ENCODE peak calls at places on chromosomes 12 and 14, in ten cellular contexts. D is lung; G is left cardiac atrium; N is lower leg skin; Y is anterior cingulate cortex; W is osteocyte; O is stimulated activated CD8-positive, alpha-beta memory T cell treated with anti-CD3 and anti-CD28 coated beads, Interleukin-4, amount 100 ng/mL, for 1 hour; V is GM03348; I is stimulated activated CD4-positive, alpha-beta T cell treated with anti-CD3 and anti-CD28 coated beads, Interleukin-12 subunit alpha, Interleukin-12 subunit beta, amount 100 ng/mL, for 48 hours; U is A172. F is an unnamed sample.

GRCh38 chr12:49368240-49368600 is 958 bp downstream of the SPATS2 start:
- DNase-seq in W (no peak), N (no peak), U (no peak), O (no peak), Y (no peak), G (no peak), V (no peak), I (no peak), D (no peak), F (no peak)

GRCh38 chr12:132375747-132376463 is 46.5 kb upstream of the GALNT9 start:
- DNase-seq in U (no peak), Y (no peak), N (no peak), O (no peak), G (no peak), D (no peak), W (no peak), V (no peak), I (no peak), F (no peak)

GRCh38 chr12:109840349-109841073 is 7.3 kb upstream of the TRPV4 start:
- DNase-seq in V (no peak), N (no peak), Y (no peak), I (no peak), W (no peak), U (peak), G (no peak), D (no peak), O (no peak), F (no peak)

GRCh38 chr12:106097011-106097410 is 41.7 kb downstream of the NUAK1 start:
- DNase-seq in Y (no peak), G (no peak), O (no peak), I (no peak), V (no peak), D (no peak), U (no peak), W (no peak), N (no peak), F (no peak)

GRCh38 chr12:51751657-51752056 is 96.9 kb downstream of the FIGNL2 start:
- DNase-seq in Y (peak), V (no peak), N (peak), O (no peak), I (no peak), U (no peak), G (peak), W (no peak), D (no peak), F (no peak)

GRCh38 chr14:56422703-56423213 is 156.8 kb upstream of the TMEM260 start:
- DNase-seq in V (peak), W (no peak), N (peak), D (peak), Y (peak), U (peak), O (no peak), G (peak), I (no peak), F (no peak)

GRCh38 chr14:100065942-100066574 is 836 bp downstream of the EVL start:
- DNase-seq in G (no peak), O (no peak), W (peak), U (no peak), N (no peak), Y (no peak), D (no peak), V (no peak), I (no peak), F (peak)

GRCh38 chr14:56720703-56721426 is 89.4 kb downstream of the OTX2 start:
- DNase-seq in D (no peak), W (no peak), U (no peak), V (no peak), N (no peak), Y (no peak), G (no peak), I (no peak), O (no peak), F (no peak)

GRCh38 chr12:88650715-88651114 is 70.4 kb upstream of the KITLG start:
- DNase-seq in W (no peak), U (no peak), D (no peak), G (no peak), V (peak), O (no peak), I (no peak), Y (no peak), N (peak), F (no peak)

GRCh38 chr12:130480231-130480630 is 142.5 kb downstream of the PIWIL1 start:
- DNase-seq in V (no peak), D (no peak), U (no peak), W (no peak), Y (no peak), I (no peak), G (no peak), N (no peak), O (no peak), F (no peak)

GRCh38 chr12:80121661-80122060 is 22.3 kb downstream of the OTOGL start:
- DNase-seq in O (no peak), V (no peak), Y (no peak), D (no peak), W (no peak), G (no peak), U (no peak), N (no peak), I (no peak), F (no peak)

GRCh38 chr14:76551116-76551515 is 175.2 kb downstream of the ESRRB start:
- DNase-seq in N (no peak), Y (no peak), I (no peak), W (no peak), V (no peak), G (no peak), U (no peak), O (no peak), D (no peak), F (no peak)

GRCh38 chr12:71755146-71755892 is 656 bp downstream of the RAB21 start:
- DNase-seq in N (peak), Y (peak), U (peak), V (peak), O (peak), D (peak), W (no peak), G (peak), I (peak), F (peak)

GRCh38 chr12:32501835-32502333 is 102.5 kb downstream of the FGD4 start:
- DNase-seq in N (peak), G (no peak), U (peak), V (peak), Y (peak), I (no peak), O (no peak), W (no peak), D (no peak), F (no peak)

GRCh38 chr14:84874436-84874835 is 655.5 kb upstream of the FLRT2 start:
- DNase-seq in Y (no peak), O (no peak), I (no peak), G (no peak), D (no peak), U (no peak), V (no peak), W (no peak), N (no peak), F (no peak)

GRCh38 chr14:75022655-75023054 is 19.9 kb downstream of the EIF2B2 start:
- DNase-seq in I (no peak), D (no peak), O (no peak), W (no peak), V (no peak), Y (no peak), U (no peak), N (no peak), G (peak), F (peak)

GRCh38 chr12:65643595-65644386 is 180.5 kb upstream of the HMGA2 start:
- DNase-seq in G (no peak), Y (no peak), U (no peak), O (no peak), D (no peak), V (no peak), W (no peak), I (no peak), N (no peak), F (no peak)

GRCh38 chr14:74508292-74508731 is 14.7 kb downstream of the ISCA2 start:
- DNase-seq in I (no peak), U (no peak), O (no peak), G (no peak), Y (no peak), W (no peak), D (no peak), N (no peak), V (no peak), F (no peak)

GRCh38 chr14:73457050-73457934 is 1.1 kb downstream of the NUMB start:
- DNase-seq in G (peak), N (peak), Y (no peak), U (peak), O (no peak), D (peak), I (no peak), V (peak), W (peak), F (peak)

GRCh38 chr14:64937176-64937820 is 5.2 kb downstream of the GPX2 start:
- DNase-seq in I (no peak), V (no peak), Y (no peak), D (peak), N (no peak), G (no peak), W (no peak), U (no peak), O (no peak), F (no peak)

GRCh38 chr14:90924618-90925345 is 108.6 kb upstream of the TTC7B start:
- DNase-seq in O (no peak), I (no peak), U (no peak), V (peak), Y (no peak), W (no peak), N (no peak), D (no peak), G (no peak), F (no peak)

GRCh38 chr14:101715209-101716076 is 46.1 kb upstream of the PPP2R5C start:
- DNase-seq in N (peak), I (no peak), D (peak), W (peak), V (no peak), O (no peak), U (no peak), Y (no peak), G (no peak), F (no peak)

GRCh38 chr12:50537538-50537919 is 32.7 kb downstream of the DIP2B start:
- DNase-seq in D (no peak), W (no peak), G (no peak), I (no peak), U (peak), Y (no peak), O (no peak), V (peak), N (no peak), F (no peak)

GRCh38 chr14:94041551-94042346 is 15.6 kb downstream of the OTUB2 start:
- DNase-seq in N (no peak), V (peak), G (peak), D (peak), Y (no peak), W (no peak), I (no peak), O (no peak), U (no peak), F (no peak)

GRCh38 chr12:89436062-89436461 is 83.8 kb upstream of the DUSP6 start:
- DNase-seq in Y (no peak), I (no peak), G (no peak), W (no peak), V (no peak), O (no peak), N (no peak), U (no peak), D (no peak), F (no peak)

GRCh38 chr14:102694530-102695171 is 82.6 kb upstream of the TRAF3 start:
- DNase-seq in W (no peak), I (peak), V (peak), O (peak), Y (peak), N (peak), D (peak), U (peak), G (peak), F (peak)

GRCh38 chr12:118292836-118293235 is 79.9 kb downstream of the TAOK3 start:
- DNase-seq in I (no peak), Y (no peak), N (no peak), U (no peak), W (no peak), O (no peak), D (no peak), V (no peak), G (no peak), F (no peak)

GRCh38 chr12:47820631-47821345 is 1.1 kb upstream of the HDAC7 start:
- DNase-seq in W (peak), O (no peak), G (peak), V (peak), N (peak), Y (no peak), I (no peak), D (peak), U (peak), F (no peak)

GRCh38 chr14:22861651-22862050 is 9.9 kb upstream of the LRP10 start:
- DNase-seq in D (no peak), W (no peak), I (no peak), O (no peak), G (no peak), Y (no peak), V (no peak), U (no peak), N (no peak), F (no peak)

GRCh38 chr12:88391556-88391955 is 188.7 kb downstream of the KITLG start:
- DNase-seq in O (no peak), V (peak), Y (no peak), D (no peak), N (no peak), W (no peak), I (no peak), U (peak), G (no peak), F (no peak)